ENCODE peak calls at places on chromosomes 5 and 9, in four cellular contexts. P is endothelial cell, F is HT1080, O is H9. M is an unnamed sample.

GRCh38 chr9:8134629-8135028 is 335.1 kb upstream of the DMAC1 start:
- DNase-seq in P (no peak), F (no peak), O (no peak), M (no peak)

GRCh38 chr5:65874241-65874640 is 52.1 kb upstream of the ERBIN start:
- DNase-seq in P (no peak), F (peak; percentile 80), O (no peak), M (no peak)

GRCh38 chr5:54278031-54278830 is 32.1 kb downstream of the ARL15 start:
- DNase-seq in P (no peak), F (no peak), O (no peak), M (no peak)

GRCh38 chr9:79524266-79524665 is 47.5 kb upstream of the TLE4 start:
- DNase-seq in P (no peak), F (no peak), O (no peak), M (no peak)

GRCh38 chr9:100725376-100725775 is 147.5 kb downstream of the CAVIN4 start:
- DNase-seq in P (no peak), F (no peak), O (no peak), M (no peak)

GRCh38 chr9:135876936-135877335 is 30.4 kb downstream of the CAMSAP1 start:
- DNase-seq in P (no peak), F (no peak), O (no peak), M (no peak)

GRCh38 chr5:159504857-159505304 is 174.6 kb upstream of the IL12B start:
- DNase-seq in P (no peak), F (peak; percentile 73), O (no peak), M (peak; percentile 49)

GRCh38 chr5:173789031-173789920 is 98.9 kb upstream of the CPEB4 start:
- DNase-seq in P (no peak), F (peak; percentile 92), O (no peak), M (peak; percentile 62)

GRCh38 chr5:158812381-158812780 is 287.3 kb downstream of the EBF1 start:
- DNase-seq in P (peak; percentile 71), F (no peak), O (peak; percentile 32), M (no peak)

GRCh38 chr9:92715488-92716231 is 45.7 kb upstream of the IPPK start:
- DNase-seq in P (no peak), F (no peak), O (no peak), M (no peak)

GRCh38 chr5:69238760-69239251 is 4.1 kb downstream of the CDK7 start:
- DNase-seq in P (no peak), F (peak; percentile 83), O (no peak), M (no peak)

GRCh38 chr5:139915834-139916233 is 120.2 kb downstream of the PSD2 start:
- DNase-seq in P (no peak), F (no peak), O (no peak), M (no peak)

GRCh38 chr9:136881691-136882108 is 4.6 kb upstream of the TRAF2 start:
- DNase-seq in P (no peak), F (peak; percentile 35), O (no peak), M (no peak)

GRCh38 chr5:84017704-84018240 is 297.1 kb upstream of the HAPLN1 start:
- DNase-seq in P (no peak), F (no peak), O (no peak), M (no peak)

GRCh38 chr5:14201325-14202061 is 58.4 kb downstream of the TRIO start:
- DNase-seq in P (no peak), F (peak; percentile 55), O (no peak), M (peak; percentile 55)

GRCh38 chr9:3969846-3970245 is 330.0 kb downstream of the GLIS3 start:
- DNase-seq in P (no peak), F (no peak), O (no peak), M (no peak)

GRCh38 chr5:30600892-30601291 is 592.6 kb upstream of the CDH6 start:
- DNase-seq in P (no peak), F (no peak), O (no peak), M (no peak)

GRCh38 chr5:168651654-168652053 is 72.5 kb upstream of the PANK3 start:
- DNase-seq in P (no peak), F (peak; percentile 83), O (no peak), M (no peak)

GRCh38 chr9:19379697-19380046 is 364 bp downstream of the RPS6 start:
- DNase-seq in P (no peak), F (no peak), O (no peak), M (no peak)

GRCh38 chr9:126625329-126626116 is 11.8 kb downstream of the LMX1B start:
- DNase-seq in P (no peak), F (no peak), O (peak; percentile 42), M (no peak)

GRCh38 chr9:89890326-89890980 is 285.6 kb downstream of the GADD45G start:
- DNase-seq in P (no peak), F (no peak), O (peak; percentile 15), M (no peak)

GRCh38 chr9:106405871-106406435 is 457.0 kb upstream of the ZNF462 start:
- DNase-seq in P (no peak), F (no peak), O (no peak), M (no peak)

GRCh38 chr5:86862093-86862492 is 244.4 kb downstream of the COX7C start:
- DNase-seq in P (no peak), F (no peak), O (no peak), M (no peak)

GRCh38 chr5:14574124-14574523 is 7.5 kb upstream of the OTULINL start:
- DNase-seq in P (no peak), F (no peak), O (no peak), M (no peak)

M was measured in H4.